ENCODE peak calls at places on chromosomes 11 and 22, in seven cellular contexts. H, T, E, F, M, V and S are unnamed samples.

GRCh38 chr22:48942698-48943566 is 884.7 kb downstream of the BRD1 start:
- DNase-seq in H (no peak), T (no peak), E (peak), F (no peak), M (no peak), V (no peak), S (no peak)

GRCh38 chr11:112590778-112591177 is 330.1 kb upstream of the PLET1 start:
- DNase-seq in H (no peak), T (no peak), E (no peak), F (no peak), M (peak), V (no peak), S (no peak)

GRCh38 chr11:130480166-130480565 is 31.7 kb downstream of the ADAMTS15 start:
- DNase-seq in H (peak), T (no peak), E (no peak), F (peak), M (no peak), V (peak), S (no peak)

GRCh38 chr11:117473692-117474091 is 146.0 kb downstream of the CEP164 start:
- DNase-seq in H (no peak), T (no peak), E (no peak), F (no peak), M (peak), V (no peak), S (no peak)

GRCh38 chr11:5096011-5096410 is 26.6 kb downstream of the OR52E1 start:
- DNase-seq in H (no peak), T (no peak), E (no peak), F (no peak), M (no peak), V (no peak), S (no peak)

GRCh38 chr11:95067042-95067827 is 516 bp downstream of the SRSF8 start:
- DNase-seq in H (peak), T (peak), E (peak), F (peak), M (peak), V (no peak), S (peak)

GRCh38 chr11:118144869-118145268 is 7.8 kb downstream of the SCN4B start:
- DNase-seq in H (no peak), T (no peak), E (no peak), F (no peak), M (no peak), V (no peak), S (no peak)

GRCh38 chr11:43579171-43579918 is 101.2 kb upstream of the HSD17B12 start:
- DNase-seq in H (no peak), T (peak), E (peak), F (peak), M (peak), V (no peak), S (no peak)

GRCh38 chr11:945986-946385 is 20.3 kb downstream of the AP2A2 start:
- DNase-seq in H (no peak), T (peak), E (no peak), F (peak), M (peak), V (no peak), S (no peak)

DNA sequence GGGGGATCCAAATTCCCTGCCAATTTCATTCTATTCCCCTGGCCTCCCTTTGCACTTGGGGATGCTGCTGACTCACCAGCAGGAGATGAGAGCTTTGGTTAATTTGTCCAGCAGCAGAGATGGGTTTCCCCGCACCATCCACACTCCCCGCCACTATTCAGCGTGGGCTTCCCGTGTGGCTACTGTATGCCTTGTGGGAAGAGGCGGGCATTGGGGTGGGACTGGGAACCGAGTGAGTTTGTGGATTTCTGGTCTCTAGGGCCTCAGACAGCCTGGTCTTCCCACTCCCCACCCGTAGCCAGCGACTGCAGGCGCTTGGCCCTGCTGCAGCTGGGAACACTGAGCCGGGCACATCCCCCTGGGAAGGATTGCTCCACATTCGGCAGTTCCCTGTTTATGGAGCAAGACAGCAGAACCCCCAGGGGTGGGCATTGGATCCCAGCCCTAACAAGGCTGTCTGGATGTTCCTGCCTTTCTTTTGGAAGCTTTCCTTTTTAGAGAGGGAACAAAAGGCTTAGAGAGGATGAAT is 23.4 kb downstream of the KIAA1671 start:
- DNase-seq in H (no peak), T (no peak), E (no peak), F (no peak), M (no peak), V (no peak), S (no peak)
- TF ChIP-seq CTCF in H (no peak), T (no peak), E (no peak), F (no peak), M (no peak), V (no peak), S (no peak)

GRCh38 chr11:128506384-128506783 is 81.0 kb downstream of the ETS1 start:
- DNase-seq in H (no peak), T (no peak), E (no peak), F (no peak), M (no peak), V (no peak), S (no peak)
- TF ChIP-seq CTCF in H (peak), T (no peak), E (no peak), F (peak), M (no peak), V (peak), S (no peak)

GRCh38 chr11:115238802-115239201 is 265.4 kb downstream of the CADM1 start:
- DNase-seq in H (no peak), T (no peak), E (no peak), F (no peak), M (peak), V (no peak), S (no peak)

GRCh38 chr11:115234794-115235193 is 269.4 kb downstream of the CADM1 start:
- DNase-seq in H (no peak), T (no peak), E (no peak), F (no peak), M (no peak), V (no peak), S (no peak)

GRCh38 chr11:115237578-115237977 is 266.6 kb downstream of the CADM1 start:
- DNase-seq in H (no peak), T (no peak), E (no peak), F (no peak), M (no peak), V (no peak), S (no peak)

GRCh38 chr11:115241899-115242298 is 262.3 kb downstream of the CADM1 start:
- DNase-seq in H (no peak), T (no peak), E (no peak), F (no peak), M (no peak), V (no peak), S (no peak)

GRCh38 chr11:115238086-115238485 is 266.1 kb downstream of the CADM1 start:
- DNase-seq in H (no peak), T (no peak), E (no peak), F (no peak), M (no peak), V (no peak), S (no peak)
- TF ChIP-seq CTCF in H (no peak), T (no peak), E (no peak), F (no peak), M (no peak), V (no peak), S (no peak)

GRCh38 chr11:29527391-29527936 is 489.4 kb downstream of the KCNA4 start:
- DNase-seq in H (peak), T (no peak), E (no peak), F (peak), M (peak), V (peak), S (no peak)
- TF ChIP-seq CTCF in H (peak), T (no peak), E (no peak), F (peak), M (peak), V (peak), S (no peak)

GRCh38 chr22:36497910-36498669 is 8.8 kb downstream of the FOXRED2 start:
- DNase-seq in H (no peak), T (no peak), E (no peak), F (no peak), M (peak), V (no peak), S (no peak)

GRCh38 chr22:36493690-36494110 is 12.3 kb upstream of the TXN2 start:
- DNase-seq in H (no peak), T (no peak), E (no peak), F (no peak), M (no peak), V (no peak), S (peak)
- TF ChIP-seq CTCF in H (no peak), T (no peak), E (no peak), F (no peak), M (no peak), V (no peak), S (no peak)

GRCh38 chr11:125214466-125215204 is 50.1 kb downstream of the PKNOX2 start:
- DNase-seq in H (no peak), T (peak), E (no peak), F (peak), M (no peak), V (no peak), S (no peak)

GRCh38 chr11:125207866-125208425 is 43.4 kb downstream of the PKNOX2 start:
- DNase-seq in H (peak), T (no peak), E (no peak), F (peak), M (no peak), V (no peak), S (no peak)

GRCh38 chr11:125210112-125210511 is 45.6 kb downstream of the PKNOX2 start:
- DNase-seq in H (no peak), T (no peak), E (no peak), F (no peak), M (peak), V (no peak), S (no peak)

GRCh38 chr11:125215205-125215565 is 50.6 kb downstream of the PKNOX2 start:
- DNase-seq in H (no peak), T (no peak), E (no peak), F (no peak), M (no peak), V (no peak), S (no peak)

GRCh38 chr11:125211191-125211953 is 46.8 kb downstream of the PKNOX2 start:
- DNase-seq in H (no peak), T (peak), E (no peak), F (no peak), M (peak), V (no peak), S (no peak)
- TF ChIP-seq CTCF in H (peak), T (no peak), E (no peak), F (no peak), M (no peak), V (peak), S (no peak)

GRCh38 chr11:121538054-121538453 is 85.3 kb upstream of the SORL1-AS1 start:
- DNase-seq in H (no peak), T (no peak), E (no peak), F (no peak), M (no peak), V (no peak), S (no peak)

GRCh38 chr11:121536116-121536515 is 83.3 kb upstream of the SORL1-AS1 start:
- DNase-seq in H (no peak), T (no peak), E (no peak), F (no peak), M (peak), V (no peak), S (no peak)

GRCh38 chr11:121533556-121534050 is 80.8 kb upstream of the SORL1-AS1 start:
- DNase-seq in H (no peak), T (no peak), E (no peak), F (no peak), M (no peak), V (no peak), S (no peak)

GRCh38 chr11:121535122-121535796 is 82.5 kb upstream of the SORL1-AS1 start:
- DNase-seq in H (no peak), T (no peak), E (no peak), F (no peak), M (no peak), V (no peak), S (no peak)

GRCh38 chr11:121534131-121535093 is 81.6 kb upstream of the SORL1-AS1 start:
- DNase-seq in H (no peak), T (no peak), E (no peak), F (peak), M (peak), V (no peak), S (no peak)
- TF ChIP-seq CTCF in H (peak), T (no peak), E (no peak), F (peak), M (no peak), V (peak), S (no peak)